ENCODE peak calls at places on chromosomes 2 and 18, in nine cellular contexts. Z, T, Q, W, K, Y, J, H and G are unnamed samples.

GRCh38 chr18:50356036-50356945 is 18.6 kb upstream of the SKA1 start:
- DNase-seq in Z (peak), K (no peak), H (peak), W (no peak), J (peak), Y (no peak), Q (no peak), T (no peak), G (peak)

GRCh38 chr2:210252699-210253606 is 27.7 kb upstream of the ACADL start:
- DNase-seq in T (no peak), W (no peak), K (no peak), Q (no peak), H (no peak), J (no peak), Y (no peak), Z (no peak), G (no peak)

GRCh38 chr18:51339866-51340265 is 142.4 kb upstream of the MEX3C start:
- DNase-seq in Z (peak), Q (no peak), W (no peak), K (no peak), Y (no peak), H (no peak), J (no peak), T (no peak), G (no peak)

GRCh38 chr2:10241641-10242430 is 60.9 kb upstream of the HPCAL1 start:
- DNase-seq in Z (no peak), Y (no peak), J (no peak), Q (no peak), K (no peak), T (no peak), W (no peak), H (no peak), G (no peak)

GRCh38 chr2:152920846-152921245 is 202.4 kb downstream of the ARL6IP6 start:
- DNase-seq in Q (no peak), K (no peak), T (no peak), Z (no peak), J (peak), H (no peak), W (no peak), Y (no peak), G (no peak)

GRCh38 chr2:2422621-2423020 is 91.5 kb upstream of the MYT1L start:
- DNase-seq in W (no peak), Z (no peak), T (no peak), J (no peak), Q (no peak), H (no peak), Y (no peak), K (no peak), G (no peak)

GRCh38 chr18:46283895-46284295 is 179.7 kb downstream of the HAUS1 start:
- DNase-seq in W (no peak), T (no peak), H (no peak), Q (no peak), Y (no peak), Z (no peak), K (no peak), J (no peak), G (no peak)

GRCh38 chr2:112614201-112614840 is 29.9 kb downstream of the CHCHD5 start:
- DNase-seq in Z (no peak), T (peak), J (no peak), Y (no peak), H (no peak), Q (no peak), W (peak), K (no peak), G (no peak)

GRCh38 chr18:39839782-39840181 is 2115.3 kb upstream of the PIK3C3 start:
- DNase-seq in Q (no peak), T (no peak), W (no peak), H (no peak), Z (peak), K (no peak), J (no peak), Y (no peak), G (no peak)

GRCh38 chr2:115910270-115910669 is 1467.8 kb downstream of the DPP10 start:
- DNase-seq in K (peak), Z (no peak), Q (no peak), Y (no peak), H (no peak), T (no peak), J (no peak), W (no peak), G (no peak)

GRCh38 chr2:20050712-20051517 is 513 bp downstream of the LAPTM4A start:
- DNase-seq in K (peak), W (peak), H (peak), J (peak), Y (peak), Q (no peak), Z (no peak), T (peak), G (no peak)

GRCh38 chr18:73942956-73943355 is 204.7 kb downstream of the FBXO15 start:
- DNase-seq in Z (no peak), Y (no peak), J (no peak), Q (no peak), W (no peak), T (no peak), H (no peak), K (no peak), G (no peak)

GRCh38 chr18:8453528-8453927 is 155.7 kb upstream of the RAB12 start:
- DNase-seq in W (no peak), J (no peak), H (no peak), Q (no peak), T (no peak), Y (no peak), Z (no peak), K (no peak), G (no peak)

GRCh38 chr2:288743-289361 is 961 bp upstream of the ALKAL2 start:
- DNase-seq in H (no peak), Z (no peak), T (no peak), K (no peak), Y (no peak), J (no peak), W (no peak), Q (no peak), G (no peak)

GRCh38 chr18:25464211-25464610 is 112.2 kb upstream of the ZNF521 start:
- DNase-seq in T (no peak), W (no peak), J (peak), Y (no peak), Z (peak), H (no peak), K (no peak), Q (no peak), G (no peak)

GRCh38 chr2:40448476-40449079 is 3.3 kb downstream of the SLC8A1 start:
- DNase-seq in Q (no peak), J (peak), W (no peak), K (peak), T (no peak), H (peak), Y (no peak), Z (peak), G (no peak)
- TF ChIP-seq CTCF in Q (peak), J (peak), W (no peak), K (peak), T (peak), H (peak), Y (peak), Z (peak), G (peak)

GRCh38 chr2:36545871-36546416 is 52.0 kb downstream of the FEZ2 start:
- DNase-seq in Z (no peak), W (no peak), Y (no peak), H (no peak), T (no peak), Q (no peak), J (no peak), K (no peak), G (no peak)
- TF ChIP-seq CTCF in Z (no peak), W (no peak), Y (no peak), H (no peak), T (no peak), Q (peak), J (peak), K (peak), G (no peak)

DNA sequence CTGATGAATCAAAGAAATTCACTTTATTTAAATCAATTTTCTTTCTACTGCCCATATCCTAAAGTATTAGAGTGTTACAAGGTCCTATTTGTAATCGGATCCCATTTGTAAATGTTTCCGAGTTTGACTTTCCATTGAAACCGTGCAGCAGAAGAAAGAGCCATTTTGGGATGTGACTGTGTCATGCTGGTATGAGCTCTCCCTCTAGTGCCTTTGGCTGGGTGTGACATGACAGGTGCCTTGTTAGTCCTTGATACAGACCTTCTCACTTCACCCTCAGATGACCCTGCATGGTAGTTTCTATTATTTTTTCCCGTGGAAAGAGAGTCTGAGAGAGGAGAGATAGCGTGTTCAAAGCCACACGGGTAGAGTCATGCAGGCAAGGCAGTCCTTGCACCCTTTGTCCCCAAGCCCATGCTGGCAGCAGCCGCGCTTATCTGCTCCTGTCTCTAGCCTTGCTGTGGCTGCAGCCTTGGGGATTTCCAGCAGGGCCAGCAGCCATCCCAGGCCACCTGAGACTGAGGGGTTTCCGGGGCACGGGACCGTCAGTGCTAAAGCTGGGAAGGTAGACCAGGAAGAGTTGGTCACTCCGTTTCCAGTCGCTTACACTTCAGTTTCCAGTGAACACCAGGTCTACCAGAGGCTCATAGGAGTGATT is 21.4 kb downstream of the CHMP1B start:
- DNase-seq in Q (no peak), K (peak), T (no peak), Y (no peak), Z (no peak), W (no peak), H (peak), J (peak), G (no peak)
- TF ChIP-seq CTCF in Q (peak), K (peak), T (peak), Y (peak), Z (peak), W (peak), H (peak), J (peak), G (peak)

DNA sequence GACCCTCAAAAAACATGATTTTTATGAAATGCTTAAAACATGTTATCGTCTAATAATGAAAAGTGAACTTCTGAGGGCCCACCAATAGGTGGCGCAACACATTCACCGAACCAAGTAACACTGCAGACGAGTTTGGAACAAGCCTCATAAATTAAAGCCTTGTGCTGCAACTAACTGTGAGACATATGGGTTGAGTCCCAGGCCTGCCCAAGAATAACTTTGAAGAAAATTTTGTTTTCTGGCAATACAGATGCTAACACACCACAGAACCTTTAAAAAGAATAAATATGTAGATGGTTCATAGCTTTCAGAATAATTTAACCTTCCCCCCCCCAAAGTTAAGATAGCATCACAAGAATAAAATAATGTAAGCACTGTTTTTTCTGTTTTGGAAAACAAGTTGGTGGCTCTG is 285.9 kb downstream of the RNF144A start:
- DNase-seq in H (peak), W (peak), Y (peak), Z (peak), J (peak), T (peak), K (peak), Q (peak), G (peak)
- TF ChIP-seq CTCF in H (peak), W (peak), Y (peak), Z (peak), J (peak), T (peak), K (peak), Q (peak), G (peak)